ENCODE peak calls at places on chromosomes 13 and 19, in four cellular contexts. N is activated T-helper 1 cell treated with Interleukin-2 at 50 U/mL for 16 hours, O is neural progenitor cell, X is skeletal muscle cell. Q is an unnamed sample.

GRCh38 chr13:54989418-54989817 is 1960.8 kb downstream of the OLFM4 start:
- DNase-seq in N (no peak), O (no peak), X (no peak), Q (no peak)

GRCh38 chr19:39428309-39429112 is 7.2 kb downstream of the RPS16 start:
- DNase-seq in O (peak), N (no peak), X (peak), Q (peak)

GRCh38 chr13:30442854-30443379 is 20.6 kb downstream of the UBE2L5 start:
- DNase-seq in N (no peak), O (no peak), X (no peak), Q (no peak)

GRCh38 chr13:53151692-53152421 is 123.2 kb downstream of the OLFM4 start:
- DNase-seq in O (peak), N (no peak), X (peak), Q (peak)

GRCh38 chr19:35063940-35064818 is 22.7 kb downstream of the HPN start:
- DNase-seq in O (no peak), N (no peak), X (peak), Q (peak)

GRCh38 chr13:74681891-74682290 is 547.7 kb upstream of the KLF12 start:
- DNase-seq in O (no peak), N (no peak), X (no peak), Q (no peak)

GRCh38 chr13:97369269-97369893 is 64.6 kb upstream of the RAP2A start:
- DNase-seq in O (no peak), X (no peak), N (no peak), Q (no peak)

GRCh38 chr13:77300176-77301141 is 26.4 kb downstream of the MYCBP2 start:
- DNase-seq in N (no peak), O (no peak), X (peak), Q (peak)

GRCh38 chr13:98143601-98144500 is 957 bp downstream of the FARP1 start:
- DNase-seq in X (no peak), N (no peak), O (peak), Q (no peak)

GRCh38 chr13:60467098-60467497 is 70.1 kb downstream of the TDRD3 start:
- DNase-seq in X (no peak), N (no peak), O (no peak), Q (no peak)

GRCh38 chr19:15240539-15240938 is 8.3 kb upstream of the EPHX3 start:
- DNase-seq in X (no peak), N (no peak), O (no peak), Q (no peak)

GRCh38 chr19:53463263-53463662 is 4.3 kb upstream of the ZNF813 start:
- DNase-seq in O (peak), N (no peak), X (peak), Q (no peak)

GRCh38 chr19:14786421-14786851 is 8.1 kb upstream of the ADGRE2 start:
- DNase-seq in N (no peak), X (no peak), O (peak), Q (no peak)

GRCh38 chr13:35879111-35879510 is 252.1 kb downstream of the DCLK1 start:
- DNase-seq in X (no peak), N (no peak), O (no peak), Q (no peak)

GRCh38 chr13:36840718-36841250 is 21.8 kb downstream of the RFXAP start:
- DNase-seq in X (no peak), N (no peak), O (no peak), Q (no peak)

Q was measured in retinal pigment epithelial cell.